ENCODE peak calls at places on chromosomes 12 and 14, in four cellular contexts. One of them, this sample, is unnamed.

GRCh38 chr14:20684662-20685456 is 499 bp downstream of the RNASE4 start:
- DNase-seq in stimulated activated naive CD8-positive, alpha-beta T cell treated with anti-CD3 and anti-CD28 coated beads, Interleukin-15, amount 100 ng/mL, for 72 hours: no peak
- DNase-seq in NCI-H2171 treated with DMSO at 0.1 percent for 48 hours: no peak
- DNase-seq in SK-MEL-5: peak; percentile 32
- DNase-seq in this sample: no peak

GRCh38 chr12:28171356-28172060 is 18.7 kb upstream of the CCDC91 start:
- DNase-seq in stimulated activated naive CD8-positive, alpha-beta T cell treated with anti-CD3 and anti-CD28 coated beads, Interleukin-15, amount 100 ng/mL, for 72 hours: no peak
- DNase-seq in NCI-H2171 treated with DMSO at 0.1 percent for 48 hours: no peak
- DNase-seq in SK-MEL-5: no peak
- DNase-seq in this sample: no peak

GRCh38 chr14:72619071-72619710 is 274.7 kb downstream of the DPF3 start:
- DNase-seq in SK-MEL-5: no peak
- DNase-seq in stimulated activated naive CD8-positive, alpha-beta T cell treated with anti-CD3 and anti-CD28 coated beads, Interleukin-15, amount 100 ng/mL, for 72 hours: no peak
- DNase-seq in NCI-H2171 treated with DMSO at 0.1 percent for 48 hours: no peak
- DNase-seq in this sample: no peak

GRCh38 chr12:3655331-3655900 is 97.5 kb downstream of the CRACR2A start:
- DNase-seq in SK-MEL-5: peak; percentile 49
- DNase-seq in NCI-H2171 treated with DMSO at 0.1 percent for 48 hours: peak; percentile 56
- DNase-seq in stimulated activated naive CD8-positive, alpha-beta T cell treated with anti-CD3 and anti-CD28 coated beads, Interleukin-15, amount 100 ng/mL, for 72 hours: no peak
- DNase-seq in this sample: no peak

GRCh38 chr14:99742074-99742473 is 51.1 kb upstream of the EML1 start:
- DNase-seq in NCI-H2171 treated with DMSO at 0.1 percent for 48 hours: no peak
- DNase-seq in stimulated activated naive CD8-positive, alpha-beta T cell treated with anti-CD3 and anti-CD28 coated beads, Interleukin-15, amount 100 ng/mL, for 72 hours: no peak
- DNase-seq in SK-MEL-5: peak; percentile 52
- DNase-seq in this sample: no peak

GRCh38 chr12:121240484-121241202 is 30.7 kb downstream of the P2RX4 start:
- DNase-seq in NCI-H2171 treated with DMSO at 0.1 percent for 48 hours: no peak
- DNase-seq in stimulated activated naive CD8-positive, alpha-beta T cell treated with anti-CD3 and anti-CD28 coated beads, Interleukin-15, amount 100 ng/mL, for 72 hours: peak; percentile 80
- DNase-seq in SK-MEL-5: no peak
- DNase-seq in this sample: no peak

GRCh38 chr12:46958599-46959290 is 120.7 kb upstream of the PCED1B start:
- DNase-seq in NCI-H2171 treated with DMSO at 0.1 percent for 48 hours: no peak
- DNase-seq in SK-MEL-5: no peak
- DNase-seq in stimulated activated naive CD8-positive, alpha-beta T cell treated with anti-CD3 and anti-CD28 coated beads, Interleukin-15, amount 100 ng/mL, for 72 hours: no peak
- DNase-seq in this sample: no peak

GRCh38 chr14:63563370-63564026 is 20.3 kb upstream of the PPP2R5E start:
- DNase-seq in SK-MEL-5: peak; percentile 33
- DNase-seq in stimulated activated naive CD8-positive, alpha-beta T cell treated with anti-CD3 and anti-CD28 coated beads, Interleukin-15, amount 100 ng/mL, for 72 hours: no peak
- DNase-seq in NCI-H2171 treated with DMSO at 0.1 percent for 48 hours: no peak
- DNase-seq in this sample: no peak

GRCh38 chr14:103657466-103657865 is 28.5 kb downstream of the KLC1 start:
- DNase-seq in stimulated activated naive CD8-positive, alpha-beta T cell treated with anti-CD3 and anti-CD28 coated beads, Interleukin-15, amount 100 ng/mL, for 72 hours: no peak
- DNase-seq in SK-MEL-5: no peak
- DNase-seq in NCI-H2171 treated with DMSO at 0.1 percent for 48 hours: no peak
- DNase-seq in this sample: no peak

GRCh38 chr12:12086975-12087692 is 16.4 kb downstream of the BCL2L14 start:
- DNase-seq in stimulated activated naive CD8-positive, alpha-beta T cell treated with anti-CD3 and anti-CD28 coated beads, Interleukin-15, amount 100 ng/mL, for 72 hours: no peak
- DNase-seq in SK-MEL-5: no peak
- DNase-seq in NCI-H2171 treated with DMSO at 0.1 percent for 48 hours: no peak
- DNase-seq in this sample: no peak

GRCh38 chr12:132557969-132558856 is 52.2 kb downstream of the LRCOL1 start:
- DNase-seq in NCI-H2171 treated with DMSO at 0.1 percent for 48 hours: no peak
- DNase-seq in stimulated activated naive CD8-positive, alpha-beta T cell treated with anti-CD3 and anti-CD28 coated beads, Interleukin-15, amount 100 ng/mL, for 72 hours: no peak
- DNase-seq in SK-MEL-5: no peak
- DNase-seq in this sample: no peak

GRCh38 chr12:55717397-55718007 is 1.7 kb downstream of the BLOC1S1 start:
- DNase-seq in SK-MEL-5: no peak
- DNase-seq in NCI-H2171 treated with DMSO at 0.1 percent for 48 hours: peak; percentile 83
- DNase-seq in stimulated activated naive CD8-positive, alpha-beta T cell treated with anti-CD3 and anti-CD28 coated beads, Interleukin-15, amount 100 ng/mL, for 72 hours: no peak
- DNase-seq in this sample: no peak

GRCh38 chr12:51324953-51325352 is 979 bp upstream of the BIN2 start:
- DNase-seq in NCI-H2171 treated with DMSO at 0.1 percent for 48 hours: no peak
- DNase-seq in stimulated activated naive CD8-positive, alpha-beta T cell treated with anti-CD3 and anti-CD28 coated beads, Interleukin-15, amount 100 ng/mL, for 72 hours: no peak
- DNase-seq in SK-MEL-5: no peak
- DNase-seq in this sample: no peak

GRCh38 chr12:15558915-15559528 is 230.2 kb downstream of the EPS8 start:
- DNase-seq in SK-MEL-5: no peak
- DNase-seq in NCI-H2171 treated with DMSO at 0.1 percent for 48 hours: no peak
- DNase-seq in stimulated activated naive CD8-positive, alpha-beta T cell treated with anti-CD3 and anti-CD28 coated beads, Interleukin-15, amount 100 ng/mL, for 72 hours: no peak
- DNase-seq in this sample: no peak

GRCh38 chr12:116969615-116970575 is 59.1 kb downstream of the FBXW8 start:
- DNase-seq in stimulated activated naive CD8-positive, alpha-beta T cell treated with anti-CD3 and anti-CD28 coated beads, Interleukin-15, amount 100 ng/mL, for 72 hours: no peak
- DNase-seq in SK-MEL-5: no peak
- DNase-seq in NCI-H2171 treated with DMSO at 0.1 percent for 48 hours: peak; percentile 91
- DNase-seq in this sample: no peak

GRCh38 chr12:58833844-58834243 is 86.5 kb downstream of the LRIG3 start:
- DNase-seq in stimulated activated naive CD8-positive, alpha-beta T cell treated with anti-CD3 and anti-CD28 coated beads, Interleukin-15, amount 100 ng/mL, for 72 hours: no peak
- DNase-seq in NCI-H2171 treated with DMSO at 0.1 percent for 48 hours: peak; percentile 33
- DNase-seq in SK-MEL-5: peak; percentile 27
- DNase-seq in this sample: no peak

GRCh38 chr14:30443368-30444007 is 115.5 kb upstream of the G2E3 start:
- DNase-seq in NCI-H2171 treated with DMSO at 0.1 percent for 48 hours: peak; percentile 68
- DNase-seq in SK-MEL-5: peak; percentile 65
- DNase-seq in stimulated activated naive CD8-positive, alpha-beta T cell treated with anti-CD3 and anti-CD28 coated beads, Interleukin-15, amount 100 ng/mL, for 72 hours: no peak
- DNase-seq in this sample: no peak

GRCh38 chr12:126055521-126055920 is 990.3 kb downstream of the AACS start:
- DNase-seq in NCI-H2171 treated with DMSO at 0.1 percent for 48 hours: no peak
- DNase-seq in SK-MEL-5: no peak
- DNase-seq in stimulated activated naive CD8-positive, alpha-beta T cell treated with anti-CD3 and anti-CD28 coated beads, Interleukin-15, amount 100 ng/mL, for 72 hours: no peak
- DNase-seq in this sample: no peak

GRCh38 chr12:52091061-52091460 is 11.6 kb downstream of the SMIM41 start:
- DNase-seq in stimulated activated naive CD8-positive, alpha-beta T cell treated with anti-CD3 and anti-CD28 coated beads, Interleukin-15, amount 100 ng/mL, for 72 hours: no peak
- DNase-seq in SK-MEL-5: no peak
- DNase-seq in NCI-H2171 treated with DMSO at 0.1 percent for 48 hours: no peak
- DNase-seq in this sample: no peak

GRCh38 chr12:5796171-5797091 is 148.6 kb downstream of the ANO2 start:
- DNase-seq in stimulated activated naive CD8-positive, alpha-beta T cell treated with anti-CD3 and anti-CD28 coated beads, Interleukin-15, amount 100 ng/mL, for 72 hours: peak; percentile 43
- DNase-seq in SK-MEL-5: peak; percentile 60
- DNase-seq in NCI-H2171 treated with DMSO at 0.1 percent for 48 hours: peak; percentile 33
- DNase-seq in this sample: peak; percentile 13

GRCh38 chr14:96370528-96370927 is 7.2 kb downstream of the GSKIP start:
- DNase-seq in SK-MEL-5: no peak
- DNase-seq in stimulated activated naive CD8-positive, alpha-beta T cell treated with anti-CD3 and anti-CD28 coated beads, Interleukin-15, amount 100 ng/mL, for 72 hours: no peak
- DNase-seq in NCI-H2171 treated with DMSO at 0.1 percent for 48 hours: no peak
- DNase-seq in this sample: no peak

GRCh38 chr14:94827711-94828505 is 58.0 kb upstream of the GSC start:
- DNase-seq in SK-MEL-5: no peak
- DNase-seq in stimulated activated naive CD8-positive, alpha-beta T cell treated with anti-CD3 and anti-CD28 coated beads, Interleukin-15, amount 100 ng/mL, for 72 hours: no peak
- DNase-seq in NCI-H2171 treated with DMSO at 0.1 percent for 48 hours: no peak
- DNase-seq in this sample: no peak

GRCh38 chr12:9240776-9241175 is 32.6 kb upstream of the PZP start:
- DNase-seq in stimulated activated naive CD8-positive, alpha-beta T cell treated with anti-CD3 and anti-CD28 coated beads, Interleukin-15, amount 100 ng/mL, for 72 hours: no peak
- DNase-seq in NCI-H2171 treated with DMSO at 0.1 percent for 48 hours: no peak
- DNase-seq in SK-MEL-5: no peak
- DNase-seq in this sample: no peak

GRCh38 chr12:101207086-101207780 is 2.8 kb downstream of the SLC5A8 start:
- DNase-seq in SK-MEL-5: peak; percentile 73
- DNase-seq in NCI-H2171 treated with DMSO at 0.1 percent for 48 hours: no peak
- DNase-seq in stimulated activated naive CD8-positive, alpha-beta T cell treated with anti-CD3 and anti-CD28 coated beads, Interleukin-15, amount 100 ng/mL, for 72 hours: no peak
- DNase-seq in this sample: no peak

GRCh38 chr12:96314723-96315122 is 85.5 kb downstream of the CDK17 start:
- DNase-seq in stimulated activated naive CD8-positive, alpha-beta T cell treated with anti-CD3 and anti-CD28 coated beads, Interleukin-15, amount 100 ng/mL, for 72 hours: no peak
- DNase-seq in NCI-H2171 treated with DMSO at 0.1 percent for 48 hours: no peak
- DNase-seq in SK-MEL-5: no peak
- DNase-seq in this sample: no peak

GRCh38 chr14:105051182-105052109 is 13.8 kb downstream of the GPR132 start:
- DNase-seq in SK-MEL-5: no peak
- DNase-seq in stimulated activated naive CD8-positive, alpha-beta T cell treated with anti-CD3 and anti-CD28 coated beads, Interleukin-15, amount 100 ng/mL, for 72 hours: no peak
- DNase-seq in NCI-H2171 treated with DMSO at 0.1 percent for 48 hours: no peak
- DNase-seq in this sample: no peak

GRCh38 chr14:52333108-52333507 is 19.0 kb downstream of the PTGER2 start:
- DNase-seq in NCI-H2171 treated with DMSO at 0.1 percent for 48 hours: no peak
- DNase-seq in stimulated activated naive CD8-positive, alpha-beta T cell treated with anti-CD3 and anti-CD28 coated beads, Interleukin-15, amount 100 ng/mL, for 72 hours: no peak
- DNase-seq in SK-MEL-5: no peak
- DNase-seq in this sample: no peak

GRCh38 chr12:19712041-19712440 is 272.7 kb downstream of the AEBP2 start:
- DNase-seq in stimulated activated naive CD8-positive, alpha-beta T cell treated with anti-CD3 and anti-CD28 coated beads, Interleukin-15, amount 100 ng/mL, for 72 hours: no peak
- DNase-seq in SK-MEL-5: no peak
- DNase-seq in NCI-H2171 treated with DMSO at 0.1 percent for 48 hours: no peak
- DNase-seq in this sample: no peak

GRCh38 chr12:106284294-106285105 is 18.0 kb upstream of the TCP11L2 start:
- DNase-seq in NCI-H2171 treated with DMSO at 0.1 percent for 48 hours: peak; percentile 89
- DNase-seq in stimulated activated naive CD8-positive, alpha-beta T cell treated with anti-CD3 and anti-CD28 coated beads, Interleukin-15, amount 100 ng/mL, for 72 hours: no peak
- DNase-seq in SK-MEL-5: no peak
- DNase-seq in this sample: no peak

GRCh38 chr14:100845341-100845740 is 19.4 kb downstream of the MEG3 start:
- DNase-seq in stimulated activated naive CD8-positive, alpha-beta T cell treated with anti-CD3 and anti-CD28 coated beads, Interleukin-15, amount 100 ng/mL, for 72 hours: no peak
- DNase-seq in NCI-H2171 treated with DMSO at 0.1 percent for 48 hours: no peak
- DNase-seq in SK-MEL-5: no peak
- DNase-seq in this sample: no peak

GRCh38 chr14:87894920-87895319 is 98.1 kb downstream of the GALC start:
- DNase-seq in stimulated activated naive CD8-positive, alpha-beta T cell treated with anti-CD3 and anti-CD28 coated beads, Interleukin-15, amount 100 ng/mL, for 72 hours: no peak
- DNase-seq in SK-MEL-5: peak; percentile 55
- DNase-seq in NCI-H2171 treated with DMSO at 0.1 percent for 48 hours: peak; percentile 25
- DNase-seq in this sample: no peak

GRCh38 chr12:47397664-47398281 is 308.1 kb downstream of the RPAP3 start:
- DNase-seq in SK-MEL-5: peak; percentile 89
- DNase-seq in NCI-H2171 treated with DMSO at 0.1 percent for 48 hours: no peak
- DNase-seq in stimulated activated naive CD8-positive, alpha-beta T cell treated with anti-CD3 and anti-CD28 coated beads, Interleukin-15, amount 100 ng/mL, for 72 hours: peak; percentile 58
- DNase-seq in this sample: no peak

GRCh38 chr12:119061208-119061796 is 80.0 kb downstream of the SRRM4 start:
- DNase-seq in stimulated activated naive CD8-positive, alpha-beta T cell treated with anti-CD3 and anti-CD28 coated beads, Interleukin-15, amount 100 ng/mL, for 72 hours: no peak
- DNase-seq in SK-MEL-5: peak; percentile 47
- DNase-seq in NCI-H2171 treated with DMSO at 0.1 percent for 48 hours: no peak
- DNase-seq in this sample: no peak

GRCh38 chr12:100908501-100908900 is 113.9 kb downstream of the ANO4 start:
- DNase-seq in stimulated activated naive CD8-positive, alpha-beta T cell treated with anti-CD3 and anti-CD28 coated beads, Interleukin-15, amount 100 ng/mL, for 72 hours: no peak
- DNase-seq in NCI-H2171 treated with DMSO at 0.1 percent for 48 hours: no peak
- DNase-seq in SK-MEL-5: no peak
- DNase-seq in this sample: no peak

GRCh38 chr14:80535171-80535570 is 323.9 kb upstream of the DIO2 start:
- DNase-seq in stimulated activated naive CD8-positive, alpha-beta T cell treated with anti-CD3 and anti-CD28 coated beads, Interleukin-15, amount 100 ng/mL, for 72 hours: no peak
- DNase-seq in NCI-H2171 treated with DMSO at 0.1 percent for 48 hours: no peak
- DNase-seq in SK-MEL-5: no peak
- DNase-seq in this sample: no peak

GRCh38 chr12:49647280-49647679 is 23.9 kb downstream of the PRPF40B start:
- DNase-seq in SK-MEL-5: no peak
- DNase-seq in NCI-H2171 treated with DMSO at 0.1 percent for 48 hours: no peak
- DNase-seq in stimulated activated naive CD8-positive, alpha-beta T cell treated with anti-CD3 and anti-CD28 coated beads, Interleukin-15, amount 100 ng/mL, for 72 hours: no peak
- DNase-seq in this sample: no peak

GRCh38 chr12:114662512-114663177 is 21.3 kb downstream of the TBX3 start:
- DNase-seq in NCI-H2171 treated with DMSO at 0.1 percent for 48 hours: peak; percentile 30
- DNase-seq in stimulated activated naive CD8-positive, alpha-beta T cell treated with anti-CD3 and anti-CD28 coated beads, Interleukin-15, amount 100 ng/mL, for 72 hours: peak; percentile 59
- DNase-seq in SK-MEL-5: peak; percentile 70
- DNase-seq in this sample: no peak

GRCh38 chr14:73997108-73997943 is 21.8 kb downstream of the ENTPD5 start:
- DNase-seq in stimulated activated naive CD8-positive, alpha-beta T cell treated with anti-CD3 and anti-CD28 coated beads, Interleukin-15, amount 100 ng/mL, for 72 hours: no peak
- DNase-seq in SK-MEL-5: no peak
- DNase-seq in NCI-H2171 treated with DMSO at 0.1 percent for 48 hours: no peak
- DNase-seq in this sample: no peak

This sample was measured in GM06990.